ENCODE peak calls at places on chromosome 1, in five cellular contexts. M, I, C, T and R are unnamed samples.

GRCh38 chr1:2314803-2315710 is 76.3 kb downstream of the MORN1 start:
- DNase-seq in M (peak), I (no peak), C (peak), T (peak), R (no peak)

GRCh38 chr1:239263821-239264220 is 122.5 kb upstream of the CHRM3 start:
- DNase-seq in M (no peak), I (no peak), C (no peak), T (no peak), R (no peak)

GRCh38 chr1:37930246-37931142 is 16.4 kb downstream of the INPP5B start:
- DNase-seq in M (no peak), I (no peak), C (peak), T (no peak), R (no peak)

GRCh38 chr1:9338354-9339250 is 45.9 kb downstream of the SPSB1 start:
- DNase-seq in M (peak), I (no peak), C (no peak), T (no peak), R (no peak)

GRCh38 chr1:91346824-91347223 is 57.8 kb downstream of the HFM1 start:
- DNase-seq in M (no peak), I (no peak), C (no peak), T (no peak), R (no peak)

GRCh38 chr1:228782662-228783414 is 47.6 kb downstream of the RHOU start:
- DNase-seq in M (peak), I (no peak), C (no peak), T (no peak), R (no peak)

GRCh38 chr1:68495532-68495931 is 1.4 kb downstream of the DEPDC1 start:
- DNase-seq in M (no peak), I (no peak), C (no peak), T (no peak), R (no peak)

GRCh38 chr1:208280184-208280583 is 36.0 kb upstream of the PLXNA2 start:
- DNase-seq in M (no peak), I (no peak), C (no peak), T (no peak), R (no peak)

GRCh38 chr1:115656461-115657077 is 14.8 kb downstream of the VANGL1 start:
- DNase-seq in M (no peak), I (no peak), C (no peak), T (no peak), R (no peak)

GRCh38 chr1:219805191-219805590 is 123.2 kb downstream of the SLC30A10 start:
- DNase-seq in M (no peak), I (no peak), C (no peak), T (no peak), R (no peak)

GRCh38 chr1:46616277-46617107 is at the start of gene MOB3C:
- DNase-seq in M (peak), I (peak), C (peak), T (peak), R (peak)

GRCh38 chr1:100557606-100557953 is 19.6 kb downstream of the GPR88 start:
- DNase-seq in M (no peak), I (no peak), C (no peak), T (no peak), R (no peak)